ENCODE peak calls at places on chromosomes 2 and 18, in eight cellular contexts. T, E, C, O, P, K, H and I are unnamed samples.

GRCh38 chr2:140775426-140775825 is 1355.4 kb downstream of the LRP1B start:
- DNase-seq in T (no peak), E (no peak), C (no peak), O (no peak), P (no peak), K (no peak), H (no peak), I (no peak)

GRCh38 chr2:98539056-98539735 is 69.1 kb downstream of the COA5 start:
- DNase-seq in T (no peak), E (no peak), C (no peak), O (no peak), P (no peak), K (no peak), H (no peak), I (no peak)

GRCh38 chr2:65294701-65295100 is 67.1 kb downstream of the ACTR2 start:
- DNase-seq in T (no peak), E (no peak), C (no peak), O (no peak), P (no peak), K (no peak), H (peak), I (no peak)

GRCh38 chr18:59049726-59050660 is 89.7 kb upstream of the SEC11C start:
- DNase-seq in T (peak), E (no peak), C (no peak), O (no peak), P (peak), K (no peak), H (no peak), I (peak)

GRCh38 chr2:65458999-65459398 is 26.6 kb upstream of the SPRED2 start:
- DNase-seq in T (no peak), E (no peak), C (no peak), O (no peak), P (no peak), K (no peak), H (no peak), I (no peak)

GRCh38 chr2:48471048-48471474 is 58.9 kb upstream of the STON1 start:
- DNase-seq in T (peak), E (peak), C (peak), O (peak), P (no peak), K (no peak), H (peak), I (no peak)

GRCh38 chr18:44545359-44545985 is 135.2 kb upstream of the SETBP1 start:
- DNase-seq in T (no peak), E (no peak), C (no peak), O (no peak), P (no peak), K (no peak), H (no peak), I (no peak)

GRCh38 chr2:173734686-173735308 is 230.4 kb downstream of the SP3 start:
- DNase-seq in T (no peak), E (no peak), C (no peak), O (no peak), P (no peak), K (no peak), H (no peak), I (no peak)

GRCh38 chr2:129866391-129866790 is 113.1 kb upstream of the RAB6C start:
- DNase-seq in T (no peak), E (no peak), C (no peak), O (no peak), P (no peak), K (no peak), H (no peak), I (no peak)

GRCh38 chr2:128536925-128537620 is 218.4 kb upstream of the HS6ST1 start:
- DNase-seq in T (no peak), E (peak), C (no peak), O (peak), P (peak), K (no peak), H (peak), I (no peak)

GRCh38 chr2:85926931-85927527 is 38.2 kb upstream of the ST3GAL5 start:
- DNase-seq in T (no peak), E (no peak), C (no peak), O (no peak), P (peak), K (no peak), H (no peak), I (no peak)

GRCh38 chr2:36413218-36413617 is 57.6 kb downstream of the CRIM1 start:
- DNase-seq in T (no peak), E (no peak), C (no peak), O (peak), P (no peak), K (no peak), H (no peak), I (no peak)

GRCh38 chr2:160229591-160229990 is 29.5 kb upstream of the ITGB6 start:
- DNase-seq in T (no peak), E (no peak), C (no peak), O (peak), P (no peak), K (no peak), H (no peak), I (no peak)

GRCh38 chr2:177923323-177923722 is 149.3 kb downstream of the PDE11A start:
- DNase-seq in T (no peak), E (no peak), C (no peak), O (no peak), P (no peak), K (no peak), H (no peak), I (no peak)

GRCh38 chr18:5600376-5601071 is 56.7 kb upstream of the EPB41L3 start:
- DNase-seq in T (no peak), E (no peak), C (no peak), O (peak), P (no peak), K (no peak), H (no peak), I (no peak)
- TF ChIP-seq CTCF in T (no peak), E (peak), C (peak), O (peak), P (no peak), K (no peak), H (no peak), I (peak)

GRCh38 chr2:144332356-144333143 is 187.4 kb downstream of the ZEB2 start:
- DNase-seq in T (peak), E (peak), C (peak), O (peak), P (peak), K (peak), H (peak), I (peak)

GRCh38 chr2:144333144-144333555 is 186.8 kb downstream of the ZEB2 start:
- DNase-seq in T (no peak), E (no peak), C (no peak), O (no peak), P (no peak), K (no peak), H (no peak), I (no peak)

GRCh38 chr2:144329472-144329871 is 190.4 kb downstream of the ZEB2 start:
- DNase-seq in T (no peak), E (no peak), C (no peak), O (no peak), P (no peak), K (no peak), H (no peak), I (no peak)

GRCh38 chr2:144330951-144331651 is 188.8 kb downstream of the ZEB2 start:
- DNase-seq in T (no peak), E (no peak), C (peak), O (peak), P (no peak), K (no peak), H (no peak), I (no peak)

DNA sequence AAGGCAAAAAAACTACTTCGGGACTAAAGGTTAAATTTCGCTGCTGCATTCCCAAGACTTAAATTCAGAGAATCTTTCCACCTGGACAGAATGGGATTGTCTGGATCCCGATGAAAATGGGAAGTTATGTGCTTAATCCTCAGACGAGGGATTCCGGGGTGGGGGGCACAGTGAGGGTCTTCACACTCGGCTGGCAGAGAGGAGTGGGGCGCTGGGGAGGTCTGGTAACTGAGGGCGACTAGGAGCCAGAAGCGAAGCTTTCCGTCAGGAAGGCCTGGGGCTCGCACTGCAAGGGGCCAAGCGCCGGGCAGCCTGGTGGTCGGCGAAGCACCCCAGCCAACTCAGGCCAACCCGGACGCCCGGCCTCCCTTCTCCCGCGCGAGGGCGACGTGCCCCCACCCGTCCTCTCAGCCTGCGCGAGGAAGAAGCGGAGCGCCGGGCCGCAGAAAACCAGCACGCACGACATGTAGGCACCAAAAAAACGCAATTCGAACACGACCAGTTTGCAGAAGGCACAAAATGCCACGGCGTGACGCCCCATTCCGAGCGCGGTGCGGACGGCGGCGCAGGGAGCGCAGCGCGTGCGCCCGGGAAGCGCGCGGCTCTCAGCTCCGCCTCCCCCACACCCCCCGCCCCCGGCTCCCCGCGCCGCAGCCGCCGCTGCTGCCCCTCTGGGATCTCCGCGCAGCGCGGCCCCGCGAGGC is 188.1 kb downstream of the ZEB2 start:
- DNase-seq in T (peak), E (no peak), C (no peak), O (no peak), P (peak), K (peak), H (peak), I (peak)
- TF ChIP-seq CTCF in T (peak), E (peak), C (no peak), O (peak), P (no peak), K (no peak), H (peak), I (no peak)

GRCh38 chr2:218884519-218884918 is 3.9 kb downstream of the WNT10A start:
- DNase-seq in T (no peak), E (no peak), C (no peak), O (no peak), P (no peak), K (no peak), H (no peak), I (no peak)
- TF ChIP-seq CTCF in T (no peak), E (no peak), C (no peak), O (no peak), P (no peak), K (no peak), H (no peak), I (no peak)

GRCh38 chr2:27627963-27628766 is 647 bp downstream of the CCDC121 start:
- DNase-seq in T (no peak), E (peak), C (no peak), O (peak), P (peak), K (no peak), H (peak), I (no peak)

GRCh38 chr2:27624943-27625342 is 3.9 kb downstream of the CCDC121 start:
- DNase-seq in T (no peak), E (no peak), C (no peak), O (no peak), P (no peak), K (no peak), H (no peak), I (no peak)

GRCh38 chr2:27628767-27629709 is at the start of the genes CCDC121 and GPN1:
- DNase-seq in T (peak), E (peak), C (peak), O (peak), P (peak), K (peak), H (peak), I (peak)
- TF ChIP-seq CTCF in T (no peak), E (no peak), C (no peak), O (no peak), P (no peak), K (no peak), H (no peak), I (no peak)